ENCODE peak calls at places on chromosome 22, in ten cellular contexts. Z, A, B, Q, N, P, D, I, V and J are unnamed samples.

GRCh38 chr22:49796596-49797270 is 30.9 kb downstream of the BRD1 start:
- DNase-seq in Z (no peak), A (no peak), B (no peak), Q (no peak), N (no peak), P (no peak), D (no peak), I (no peak), V (no peak), J (no peak)

GRCh38 chr22:47622541-47622940 is 860.1 kb downstream of the TBC1D22A start:
- DNase-seq in Z (no peak), A (no peak), B (no peak), Q (no peak), N (no peak), P (no peak), D (no peak), I (no peak), V (no peak), J (no peak)

GRCh38 chr22:31750365-31751284 is 693 bp upstream of the PRR14L start:
- DNase-seq in Z (no peak), A (no peak), B (no peak), Q (no peak), N (no peak), P (no peak), D (no peak), I (no peak), V (no peak), J (no peak)

GRCh38 chr22:49896201-49896600 is 22.0 kb downstream of the ALG12 start:
- DNase-seq in Z (no peak), A (no peak), B (no peak), Q (no peak), N (no peak), P (no peak), D (no peak), I (no peak), V (no peak), J (no peak)

GRCh38 chr22:46970411-46971123 is 208.1 kb downstream of the TBC1D22A start:
- DNase-seq in Z (no peak), A (no peak), B (no peak), Q (no peak), N (no peak), P (no peak), D (no peak), I (no peak), V (no peak), J (no peak)

GRCh38 chr22:36081023-36081431 is 52.4 kb upstream of the RBFOX2 start:
- DNase-seq in Z (peak; percentile 88), A (no peak), B (no peak), Q (no peak), N (no peak), P (no peak), D (no peak), I (peak; percentile 78), V (peak; percentile 74), J (no peak)

GRCh38 chr22:26474687-26475086 is 8.9 kb downstream of the HPS4 start:
- DNase-seq in Z (peak; percentile 50), A (no peak), B (no peak), Q (no peak), N (no peak), P (no peak), D (no peak), I (peak; percentile 32), V (no peak), J (no peak)

GRCh38 chr22:48622891-48623545 is 1204.7 kb downstream of the BRD1 start:
- DNase-seq in Z (no peak), A (peak; percentile 45), B (no peak), Q (no peak), N (no peak), P (no peak), D (no peak), I (no peak), V (no peak), J (no peak)

GRCh38 chr22:47836957-47837356 is 1074.5 kb downstream of the TBC1D22A start:
- DNase-seq in Z (peak; percentile 71), A (no peak), B (no peak), Q (no peak), N (peak; percentile 53), P (no peak), D (no peak), I (peak; percentile 2), V (no peak), J (peak; percentile 28)

GRCh38 chr22:39300198-39300830 is 19.1 kb downstream of the RPL3 start:
- DNase-seq in Z (no peak), A (no peak), B (no peak), Q (peak; percentile 37), N (no peak), P (no peak), D (no peak), I (peak; percentile 43), V (no peak), J (no peak)

GRCh38 chr22:22593964-22594656 is 35.0 kb upstream of the PRAME start:
- DNase-seq in Z (peak; percentile 65), A (peak; percentile 66), B (peak; percentile 52), Q (peak; percentile 68), N (peak; percentile 72), P (peak; percentile 37), D (peak; percentile 45), I (peak; percentile 41), V (peak; percentile 66), J (peak; percentile 47)